ENCODE peak calls at places on chromosome 15, in seven cellular contexts. One of them, this sample, is unnamed.

GRCh38 chr15:49215768-49216739 is 46.0 kb downstream of the GALK2 start:
- DNase-seq in endodermal cell: peak
- DNase-seq in bronchial epithelial cell: peak
- DNase-seq in spleen: no peak
- DNase-seq in brain microvascular endothelial cell: no peak
- DNase-seq in fibroblast of lung: peak
- DNase-seq in heart left ventricle: peak
- DNase-seq in this sample: no peak

GRCh38 chr15:80834402-80834801 is 55.2 kb downstream of the CEMIP start:
- DNase-seq in endodermal cell: no peak
- DNase-seq in bronchial epithelial cell: no peak
- DNase-seq in spleen: no peak
- DNase-seq in brain microvascular endothelial cell: no peak
- DNase-seq in fibroblast of lung: no peak
- DNase-seq in heart left ventricle: no peak
- DNase-seq in this sample: no peak

GRCh38 chr15:29674661-29675533 is 147.4 kb downstream of the TJP1 start:
- DNase-seq in endodermal cell: peak
- DNase-seq in bronchial epithelial cell: no peak
- DNase-seq in spleen: peak
- DNase-seq in brain microvascular endothelial cell: no peak
- DNase-seq in fibroblast of lung: peak
- DNase-seq in heart left ventricle: peak
- DNase-seq in this sample: no peak

GRCh38 chr15:79811406-79812405 is 85.1 kb downstream of the MTHFS start:
- DNase-seq in endodermal cell: no peak
- DNase-seq in bronchial epithelial cell: peak
- DNase-seq in spleen: no peak
- DNase-seq in brain microvascular endothelial cell: no peak
- DNase-seq in fibroblast of lung: peak
- DNase-seq in heart left ventricle: peak
- DNase-seq in this sample: peak

GRCh38 chr15:81939604-81940440 is 106.0 kb downstream of the MEX3B start:
- DNase-seq in endodermal cell: peak
- DNase-seq in bronchial epithelial cell: peak
- DNase-seq in spleen: no peak
- DNase-seq in brain microvascular endothelial cell: peak
- DNase-seq in fibroblast of lung: peak
- DNase-seq in heart left ventricle: no peak
- DNase-seq in this sample: peak

GRCh38 chr15:48888836-48889235 is 10.9 kb downstream of the EID1 start:
- DNase-seq in endodermal cell: no peak
- DNase-seq in bronchial epithelial cell: no peak
- DNase-seq in spleen: no peak
- DNase-seq in brain microvascular endothelial cell: no peak
- DNase-seq in fibroblast of lung: no peak
- DNase-seq in heart left ventricle: no peak
- DNase-seq in this sample: peak

GRCh38 chr15:93948728-93949127 is 282.6 kb upstream of the MCTP2 start:
- DNase-seq in endodermal cell: no peak
- DNase-seq in bronchial epithelial cell: no peak
- DNase-seq in spleen: no peak
- DNase-seq in brain microvascular endothelial cell: no peak
- DNase-seq in fibroblast of lung: no peak
- DNase-seq in heart left ventricle: no peak
- DNase-seq in this sample: no peak

GRCh38 chr15:39918688-39919385 is 1.2 kb downstream of the GPR176 start:
- DNase-seq in endodermal cell: no peak
- DNase-seq in bronchial epithelial cell: peak
- DNase-seq in spleen: no peak
- DNase-seq in brain microvascular endothelial cell: peak
- DNase-seq in fibroblast of lung: peak
- DNase-seq in heart left ventricle: no peak
- DNase-seq in this sample: peak

GRCh38 chr15:48954538-48954937 is 9.2 kb downstream of the SHC4 start:
- DNase-seq in endodermal cell: peak
- DNase-seq in bronchial epithelial cell: no peak
- DNase-seq in spleen: no peak
- DNase-seq in brain microvascular endothelial cell: no peak
- DNase-seq in fibroblast of lung: peak
- DNase-seq in heart left ventricle: no peak
- DNase-seq in this sample: peak

GRCh38 chr15:80904941-80905532 is 84.6 kb downstream of the MESD start:
- DNase-seq in endodermal cell: no peak
- DNase-seq in bronchial epithelial cell: no peak
- DNase-seq in spleen: peak
- DNase-seq in brain microvascular endothelial cell: peak
- DNase-seq in fibroblast of lung: no peak
- DNase-seq in heart left ventricle: peak
- DNase-seq in this sample: no peak

GRCh38 chr15:83973816-83974215 is 261.8 kb upstream of the GOLGA6L4 start:
- DNase-seq in endodermal cell: peak
- DNase-seq in bronchial epithelial cell: peak
- DNase-seq in spleen: no peak
- DNase-seq in brain microvascular endothelial cell: no peak
- DNase-seq in fibroblast of lung: no peak
- DNase-seq in heart left ventricle: no peak
- DNase-seq in this sample: no peak

GRCh38 chr15:51708013-51708412 is 26.7 kb downstream of the SCG3 start:
- DNase-seq in endodermal cell: no peak
- DNase-seq in bronchial epithelial cell: no peak
- DNase-seq in spleen: no peak
- DNase-seq in brain microvascular endothelial cell: no peak
- DNase-seq in fibroblast of lung: no peak
- DNase-seq in heart left ventricle: no peak
- DNase-seq in this sample: peak

GRCh38 chr15:101522621-101523559 is 33.4 kb upstream of the PCSK6 start:
- DNase-seq in endodermal cell: peak
- DNase-seq in bronchial epithelial cell: no peak
- DNase-seq in spleen: no peak
- DNase-seq in brain microvascular endothelial cell: no peak
- DNase-seq in fibroblast of lung: no peak
- DNase-seq in heart left ventricle: no peak
- DNase-seq in this sample: no peak

GRCh38 chr15:60124460-60125070 is 120.5 kb downstream of the FOXB1 start:
- DNase-seq in endodermal cell: no peak
- DNase-seq in bronchial epithelial cell: no peak
- DNase-seq in spleen: no peak
- DNase-seq in brain microvascular endothelial cell: no peak
- DNase-seq in fibroblast of lung: no peak
- DNase-seq in heart left ventricle: no peak
- DNase-seq in this sample: no peak

GRCh38 chr15:85494035-85494793 is 113.8 kb downstream of the AKAP13 start:
- DNase-seq in endodermal cell: no peak
- DNase-seq in bronchial epithelial cell: peak
- DNase-seq in spleen: no peak
- DNase-seq in brain microvascular endothelial cell: peak
- DNase-seq in fibroblast of lung: peak
- DNase-seq in heart left ventricle: no peak
- DNase-seq in this sample: peak

GRCh38 chr15:84702961-84703482 is 12.9 kb downstream of the SEC11A start:
- DNase-seq in endodermal cell: no peak
- DNase-seq in bronchial epithelial cell: no peak
- DNase-seq in spleen: no peak
- DNase-seq in brain microvascular endothelial cell: peak
- DNase-seq in fibroblast of lung: peak
- DNase-seq in heart left ventricle: peak
- DNase-seq in this sample: peak

GRCh38 chr15:68601206-68602197 is 22.7 kb downstream of the CORO2B start:
- DNase-seq in endodermal cell: no peak
- DNase-seq in bronchial epithelial cell: no peak
- DNase-seq in spleen: peak
- DNase-seq in brain microvascular endothelial cell: no peak
- DNase-seq in fibroblast of lung: no peak
- DNase-seq in heart left ventricle: peak
- DNase-seq in this sample: no peak

GRCh38 chr15:51243774-51244173 is 94.6 kb downstream of the CYP19A1 start:
- DNase-seq in endodermal cell: no peak
- DNase-seq in bronchial epithelial cell: peak
- DNase-seq in spleen: no peak
- DNase-seq in brain microvascular endothelial cell: no peak
- DNase-seq in fibroblast of lung: peak
- DNase-seq in heart left ventricle: no peak
- DNase-seq in this sample: no peak

GRCh38 chr15:101128191-101128590 is 123.7 kb downstream of the CHSY1 start:
- DNase-seq in endodermal cell: peak
- DNase-seq in bronchial epithelial cell: peak
- DNase-seq in spleen: peak
- DNase-seq in brain microvascular endothelial cell: peak
- DNase-seq in fibroblast of lung: peak
- DNase-seq in heart left ventricle: no peak
- DNase-seq in this sample: peak

GRCh38 chr15:49946681-49947080 is 172.4 kb downstream of the ATP8B4 start:
- DNase-seq in endodermal cell: no peak
- DNase-seq in bronchial epithelial cell: peak
- DNase-seq in spleen: no peak
- DNase-seq in brain microvascular endothelial cell: no peak
- DNase-seq in fibroblast of lung: no peak
- DNase-seq in heart left ventricle: no peak
- DNase-seq in this sample: no peak

GRCh38 chr15:73324496-73325170 is 44.1 kb downstream of the HCN4 start:
- DNase-seq in endodermal cell: no peak
- DNase-seq in bronchial epithelial cell: no peak
- DNase-seq in spleen: peak
- DNase-seq in brain microvascular endothelial cell: no peak
- DNase-seq in fibroblast of lung: no peak
- DNase-seq in heart left ventricle: no peak
- DNase-seq in this sample: no peak

GRCh38 chr15:52532427-52532826 is 3.7 kb upstream of the MYO5A start:
- DNase-seq in endodermal cell: no peak
- DNase-seq in bronchial epithelial cell: no peak
- DNase-seq in spleen: no peak
- DNase-seq in brain microvascular endothelial cell: no peak
- DNase-seq in fibroblast of lung: no peak
- DNase-seq in heart left ventricle: no peak
- DNase-seq in this sample: no peak

GRCh38 chr15:66105286-66105984 is 148.1 kb downstream of the MEGF11 start:
- DNase-seq in endodermal cell: no peak
- DNase-seq in bronchial epithelial cell: no peak
- DNase-seq in spleen: no peak
- DNase-seq in brain microvascular endothelial cell: no peak
- DNase-seq in fibroblast of lung: no peak
- DNase-seq in heart left ventricle: no peak
- DNase-seq in this sample: no peak

GRCh38 chr15:74957301-74958035 is 896 bp upstream of the RPP25 start:
- DNase-seq in endodermal cell: peak
- DNase-seq in bronchial epithelial cell: no peak
- DNase-seq in spleen: peak
- DNase-seq in brain microvascular endothelial cell: no peak
- DNase-seq in fibroblast of lung: no peak
- DNase-seq in heart left ventricle: peak
- DNase-seq in this sample: peak

GRCh38 chr15:31605467-31605931 is 278.9 kb downstream of the KLF13 start:
- DNase-seq in endodermal cell: peak
- DNase-seq in bronchial epithelial cell: peak
- DNase-seq in spleen: no peak
- DNase-seq in brain microvascular endothelial cell: peak
- DNase-seq in fibroblast of lung: peak
- DNase-seq in heart left ventricle: no peak
- DNase-seq in this sample: peak

GRCh38 chr15:78663703-78664102 is 22.7 kb upstream of the CHRNB4 start:
- DNase-seq in endodermal cell: no peak
- DNase-seq in bronchial epithelial cell: no peak
- DNase-seq in spleen: no peak
- DNase-seq in brain microvascular endothelial cell: no peak
- DNase-seq in fibroblast of lung: no peak
- DNase-seq in heart left ventricle: no peak
- DNase-seq in this sample: no peak

GRCh38 chr15:45449878-45450277 is 71.5 kb upstream of the GATM start:
- DNase-seq in endodermal cell: no peak
- DNase-seq in bronchial epithelial cell: peak
- DNase-seq in spleen: peak
- DNase-seq in brain microvascular endothelial cell: no peak
- DNase-seq in fibroblast of lung: no peak
- DNase-seq in heart left ventricle: no peak
- DNase-seq in this sample: no peak
- H3K4me3 ChIP-seq in endodermal cell: no peak
- H3K4me3 ChIP-seq in bronchial epithelial cell: no peak
- H3K4me3 ChIP-seq in spleen: no peak
- H3K4me3 ChIP-seq in brain microvascular endothelial cell: no peak
- H3K4me3 ChIP-seq in fibroblast of lung: no peak
- H3K4me3 ChIP-seq in heart left ventricle: no peak
- H3K4me3 ChIP-seq in this sample: no peak

GRCh38 chr15:57635300-57635944 is 43.7 kb downstream of the MYZAP start:
- DNase-seq in endodermal cell: no peak
- DNase-seq in bronchial epithelial cell: no peak
- DNase-seq in spleen: no peak
- DNase-seq in brain microvascular endothelial cell: no peak
- DNase-seq in fibroblast of lung: no peak
- DNase-seq in heart left ventricle: peak
- DNase-seq in this sample: no peak
- TF ChIP-seq CTCF in endodermal cell: peak
- TF ChIP-seq CTCF in bronchial epithelial cell: no peak
- TF ChIP-seq CTCF in spleen: no peak
- TF ChIP-seq CTCF in brain microvascular endothelial cell: peak
- TF ChIP-seq CTCF in fibroblast of lung: no peak
- TF ChIP-seq CTCF in heart left ventricle: no peak
- TF ChIP-seq CTCF in this sample: peak

GRCh38 chr15:89409184-89409992 is 74.8 kb upstream of the POLG start:
- DNase-seq in endodermal cell: peak
- DNase-seq in bronchial epithelial cell: no peak
- DNase-seq in spleen: no peak
- DNase-seq in brain microvascular endothelial cell: no peak
- DNase-seq in fibroblast of lung: no peak
- DNase-seq in heart left ventricle: no peak
- DNase-seq in this sample: no peak

GRCh38 chr15:89408512-89409183 is 74.0 kb upstream of the POLG start:
- DNase-seq in endodermal cell: no peak
- DNase-seq in bronchial epithelial cell: no peak
- DNase-seq in spleen: no peak
- DNase-seq in brain microvascular endothelial cell: no peak
- DNase-seq in fibroblast of lung: no peak
- DNase-seq in heart left ventricle: no peak
- DNase-seq in this sample: no peak

GRCh38 chr15:89404023-89404422 is 69.4 kb upstream of the POLG start:
- DNase-seq in endodermal cell: no peak
- DNase-seq in bronchial epithelial cell: no peak
- DNase-seq in spleen: no peak
- DNase-seq in brain microvascular endothelial cell: no peak
- DNase-seq in fibroblast of lung: no peak
- DNase-seq in heart left ventricle: no peak
- DNase-seq in this sample: no peak

GRCh38 chr15:89406756-89407650 is 72.4 kb upstream of the POLG start:
- DNase-seq in endodermal cell: peak
- DNase-seq in bronchial epithelial cell: no peak
- DNase-seq in spleen: no peak
- DNase-seq in brain microvascular endothelial cell: no peak
- DNase-seq in fibroblast of lung: no peak
- DNase-seq in heart left ventricle: no peak
- DNase-seq in this sample: no peak

GRCh38 chr15:89406218-89406716 is 71.6 kb upstream of the POLG start:
- DNase-seq in endodermal cell: peak
- DNase-seq in bronchial epithelial cell: no peak
- DNase-seq in spleen: no peak
- DNase-seq in brain microvascular endothelial cell: no peak
- DNase-seq in fibroblast of lung: no peak
- DNase-seq in heart left ventricle: no peak
- DNase-seq in this sample: no peak
- H3K4me3 ChIP-seq in endodermal cell: no peak
- H3K4me3 ChIP-seq in bronchial epithelial cell: no peak
- H3K4me3 ChIP-seq in spleen: peak
- H3K4me3 ChIP-seq in brain microvascular endothelial cell: no peak
- H3K4me3 ChIP-seq in fibroblast of lung: peak
- H3K4me3 ChIP-seq in heart left ventricle: no peak
- H3K4me3 ChIP-seq in this sample: peak

GRCh38 chr15:40926659-40927496 is 2.3 kb upstream of the DLL4 start:
- DNase-seq in endodermal cell: peak
- DNase-seq in bronchial epithelial cell: no peak
- DNase-seq in spleen: peak
- DNase-seq in brain microvascular endothelial cell: no peak
- DNase-seq in fibroblast of lung: no peak
- DNase-seq in heart left ventricle: peak
- DNase-seq in this sample: no peak
- TF ChIP-seq CTCF in endodermal cell: no peak
- TF ChIP-seq CTCF in bronchial epithelial cell: no peak
- TF ChIP-seq CTCF in spleen: no peak
- TF ChIP-seq CTCF in brain microvascular endothelial cell: no peak
- TF ChIP-seq CTCF in fibroblast of lung: no peak
- TF ChIP-seq CTCF in heart left ventricle: no peak
- TF ChIP-seq CTCF in this sample: no peak

This sample was measured in AG10803.